ENCODE peak calls at places on chromosomes 6 and 20, in four cellular contexts. One of them, this sample, is unnamed.

GRCh38 chr6:36431197-36431596 is 11.5 kb downstream of the PXT1 start:
- DNase-seq in cerebellar nuclear complex: no peak
- DNase-seq in activated naive CD4-positive, alpha-beta T cell treated with anti-CD3 and anti-CD28 coated beads for 36 hours: no peak
- DNase-seq in IMR-90: no peak
- DNase-seq in this sample: no peak

GRCh38 chr6:34272022-34272926 is 23.5 kb upstream of the SMIM29 start:
- DNase-seq in activated naive CD4-positive, alpha-beta T cell treated with anti-CD3 and anti-CD28 coated beads for 36 hours: no peak
- DNase-seq in IMR-90: no peak
- DNase-seq in cerebellar nuclear complex: no peak
- DNase-seq in this sample: no peak

GRCh38 chr20:32538526-32538918 is 46.6 kb downstream of the NOL4L start:
- DNase-seq in IMR-90: no peak
- DNase-seq in cerebellar nuclear complex: no peak
- DNase-seq in activated naive CD4-positive, alpha-beta T cell treated with anti-CD3 and anti-CD28 coated beads for 36 hours: peak; percentile 64
- DNase-seq in this sample: no peak

GRCh38 chr6:129789974-129790373 is 71.1 kb downstream of the TMEM244 start:
- DNase-seq in activated naive CD4-positive, alpha-beta T cell treated with anti-CD3 and anti-CD28 coated beads for 36 hours: no peak
- DNase-seq in cerebellar nuclear complex: no peak
- DNase-seq in IMR-90: no peak
- DNase-seq in this sample: no peak

GRCh38 chr6:157669747-157670216 is 153.3 kb upstream of the SNX9 start:
- DNase-seq in cerebellar nuclear complex: no peak
- DNase-seq in IMR-90: peak; percentile 71
- DNase-seq in activated naive CD4-positive, alpha-beta T cell treated with anti-CD3 and anti-CD28 coated beads for 36 hours: peak; percentile 51
- DNase-seq in this sample: peak; percentile 66

GRCh38 chr20:19858972-19859371 is 100.9 kb downstream of the RIN2 start:
- DNase-seq in cerebellar nuclear complex: no peak
- DNase-seq in IMR-90: peak; percentile 33
- DNase-seq in activated naive CD4-positive, alpha-beta T cell treated with anti-CD3 and anti-CD28 coated beads for 36 hours: no peak
- DNase-seq in this sample: peak; percentile 82

GRCh38 chr6:167079853-167080297 is 43.0 kb upstream of the CCR6 start:
- DNase-seq in activated naive CD4-positive, alpha-beta T cell treated with anti-CD3 and anti-CD28 coated beads for 36 hours: peak; percentile 77
- DNase-seq in IMR-90: no peak
- DNase-seq in cerebellar nuclear complex: no peak
- DNase-seq in this sample: no peak

GRCh38 chr6:108587258-108588059 is 26.7 kb downstream of the FOXO3 start:
- DNase-seq in activated naive CD4-positive, alpha-beta T cell treated with anti-CD3 and anti-CD28 coated beads for 36 hours: no peak
- DNase-seq in IMR-90: peak; percentile 92
- DNase-seq in cerebellar nuclear complex: no peak
- DNase-seq in this sample: peak; percentile 91

GRCh38 chr6:33840064-33840926 is 36.5 kb upstream of the MLN start:
- DNase-seq in IMR-90: peak; percentile 98
- DNase-seq in activated naive CD4-positive, alpha-beta T cell treated with anti-CD3 and anti-CD28 coated beads for 36 hours: peak; percentile 72
- DNase-seq in cerebellar nuclear complex: no peak
- DNase-seq in this sample: peak; percentile 100

GRCh38 chr20:35871311-35871771 is 83.0 kb downstream of the SCAND1 start:
- DNase-seq in IMR-90: peak; percentile 51
- DNase-seq in cerebellar nuclear complex: no peak
- DNase-seq in activated naive CD4-positive, alpha-beta T cell treated with anti-CD3 and anti-CD28 coated beads for 36 hours: no peak
- DNase-seq in this sample: peak; percentile 82

GRCh38 chr6:64280569-64280968 is 645.0 kb downstream of the PHF3 start:
- DNase-seq in IMR-90: peak; percentile 65
- DNase-seq in activated naive CD4-positive, alpha-beta T cell treated with anti-CD3 and anti-CD28 coated beads for 36 hours: peak; percentile 20
- DNase-seq in cerebellar nuclear complex: no peak
- DNase-seq in this sample: peak; percentile 61

GRCh38 chr20:57280221-57280620 is 13.8 kb upstream of the BMP7 start:
- DNase-seq in cerebellar nuclear complex: no peak
- DNase-seq in activated naive CD4-positive, alpha-beta T cell treated with anti-CD3 and anti-CD28 coated beads for 36 hours: no peak
- DNase-seq in IMR-90: no peak
- DNase-seq in this sample: no peak

GRCh38 chr6:16752206-16752867 is 8.9 kb downstream of the ATXN1 start:
- DNase-seq in cerebellar nuclear complex: no peak
- DNase-seq in IMR-90: peak; percentile 94
- DNase-seq in activated naive CD4-positive, alpha-beta T cell treated with anti-CD3 and anti-CD28 coated beads for 36 hours: no peak
- DNase-seq in this sample: peak; percentile 94

GRCh38 chr6:11700118-11700718 is 78.4 kb downstream of the ADTRP start:
- DNase-seq in activated naive CD4-positive, alpha-beta T cell treated with anti-CD3 and anti-CD28 coated beads for 36 hours: no peak
- DNase-seq in cerebellar nuclear complex: no peak
- DNase-seq in IMR-90: peak; percentile 73
- DNase-seq in this sample: peak; percentile 67

GRCh38 chr20:11174861-11175260 is 501.1 kb upstream of the JAG1 start:
- DNase-seq in activated naive CD4-positive, alpha-beta T cell treated with anti-CD3 and anti-CD28 coated beads for 36 hours: no peak
- DNase-seq in IMR-90: no peak
- DNase-seq in cerebellar nuclear complex: no peak
- DNase-seq in this sample: no peak

GRCh38 chr6:165146456-165146855 is 162.9 kb downstream of the C6orf118 start:
- DNase-seq in IMR-90: no peak
- DNase-seq in cerebellar nuclear complex: no peak
- DNase-seq in activated naive CD4-positive, alpha-beta T cell treated with anti-CD3 and anti-CD28 coated beads for 36 hours: no peak
- DNase-seq in this sample: no peak

GRCh38 chr6:37531026-37531425 is 31.3 kb upstream of the CCDC167 start:
- DNase-seq in IMR-90: peak; percentile 43
- DNase-seq in cerebellar nuclear complex: no peak
- DNase-seq in activated naive CD4-positive, alpha-beta T cell treated with anti-CD3 and anti-CD28 coated beads for 36 hours: no peak
- DNase-seq in this sample: no peak

GRCh38 chr6:138546733-138547185 is 47.5 kb upstream of the NHSL1 start:
- DNase-seq in cerebellar nuclear complex: no peak
- DNase-seq in activated naive CD4-positive, alpha-beta T cell treated with anti-CD3 and anti-CD28 coated beads for 36 hours: peak; percentile 57
- DNase-seq in IMR-90: peak; percentile 67
- DNase-seq in this sample: peak; percentile 42

GRCh38 chr6:152573762-152574161 is 63.4 kb downstream of the SYNE1 start:
- DNase-seq in IMR-90: peak; percentile 18
- DNase-seq in activated naive CD4-positive, alpha-beta T cell treated with anti-CD3 and anti-CD28 coated beads for 36 hours: no peak
- DNase-seq in cerebellar nuclear complex: no peak
- DNase-seq in this sample: no peak

GRCh38 chr6:34146801-34147592 is 1.1 kb upstream of the GRM4 start:
- DNase-seq in IMR-90: peak; percentile 7
- DNase-seq in cerebellar nuclear complex: no peak
- DNase-seq in activated naive CD4-positive, alpha-beta T cell treated with anti-CD3 and anti-CD28 coated beads for 36 hours: no peak
- DNase-seq in this sample: no peak

GRCh38 chr6:36753671-36754485 is 56.3 kb downstream of the RAB44 start:
- DNase-seq in cerebellar nuclear complex: no peak
- DNase-seq in IMR-90: no peak
- DNase-seq in activated naive CD4-positive, alpha-beta T cell treated with anti-CD3 and anti-CD28 coated beads for 36 hours: no peak
- DNase-seq in this sample: no peak

GRCh38 chr6:42338573-42339218 is 113.0 kb downstream of the TRERF1 start:
- DNase-seq in cerebellar nuclear complex: no peak
- DNase-seq in IMR-90: peak; percentile 99
- DNase-seq in activated naive CD4-positive, alpha-beta T cell treated with anti-CD3 and anti-CD28 coated beads for 36 hours: peak; percentile 19
- DNase-seq in this sample: peak; percentile 98

GRCh38 chr6:148140772-148141557 is 201.7 kb upstream of the SASH1 start:
- DNase-seq in activated naive CD4-positive, alpha-beta T cell treated with anti-CD3 and anti-CD28 coated beads for 36 hours: no peak
- DNase-seq in cerebellar nuclear complex: no peak
- DNase-seq in IMR-90: no peak
- DNase-seq in this sample: no peak

GRCh38 chr6:31850765-31851484 is 11.7 kb downstream of the NEU1 start:
- DNase-seq in activated naive CD4-positive, alpha-beta T cell treated with anti-CD3 and anti-CD28 coated beads for 36 hours: no peak
- DNase-seq in IMR-90: no peak
- DNase-seq in cerebellar nuclear complex: no peak
- DNase-seq in this sample: no peak

GRCh38 chr6:130997061-130997753 is 65.8 kb downstream of the EPB41L2 start:
- DNase-seq in cerebellar nuclear complex: no peak
- DNase-seq in IMR-90: peak; percentile 56
- DNase-seq in activated naive CD4-positive, alpha-beta T cell treated with anti-CD3 and anti-CD28 coated beads for 36 hours: no peak
- DNase-seq in this sample: peak; percentile 50